ENCODE peak calls at places on chromosomes 7 and 10, in eight cellular contexts. U is adrenal gland, D is HepG2, J is transverse colon, Q is heart left ventricle, K is suprapubic skin, H is GM12892, P is tibial nerve. X is an unnamed sample.

GRCh38 chr10:79320785-79321493 is 26.3 kb upstream of the PPIF start:
- DNase-seq in J (no peak), U (no peak), K (no peak), P (no peak), H (no peak), D (no peak), Q (no peak), X (peak)

GRCh38 chr10:12793106-12793505 is 208.4 kb downstream of the CCDC3 start:
- DNase-seq in Q (no peak), J (no peak), P (no peak), H (no peak), K (no peak), U (no peak), D (peak), X (no peak)

GRCh38 chr10:104350146-104350635 is 3.4 kb upstream of the CFAP58 start:
- DNase-seq in Q (no peak), K (no peak), U (no peak), P (no peak), H (no peak), J (no peak), D (peak), X (peak)

GRCh38 chr7:24891173-24891787 is 88.7 kb downstream of the OSBPL3 start:
- DNase-seq in H (no peak), J (no peak), P (no peak), U (no peak), D (no peak), Q (no peak), K (no peak), X (no peak)

GRCh38 chr10:47370878-47371277 is 13.2 kb downstream of the ZNF488 start:
- DNase-seq in K (peak), D (no peak), Q (no peak), H (no peak), J (no peak), P (no peak), U (peak), X (no peak)

GRCh38 chr10:125662616-125663015 is 20.3 kb downstream of the TEX36 start:
- DNase-seq in U (no peak), J (no peak), Q (no peak), H (no peak), K (no peak), D (no peak), P (no peak), X (no peak)

GRCh38 chr7:69363131-69363530 is 235.1 kb upstream of the AUTS2 start:
- DNase-seq in Q (no peak), K (no peak), D (no peak), H (no peak), J (no peak), P (no peak), U (no peak), X (no peak)

GRCh38 chr7:151104411-151105235 is 18.3 kb downstream of the AGAP3 start:
- DNase-seq in Q (no peak), K (no peak), H (no peak), U (no peak), P (peak), J (no peak), D (no peak), X (no peak)

GRCh38 chr7:86953219-86953618 is 106.2 kb downstream of the ELAPOR2 start:
- DNase-seq in J (no peak), P (no peak), D (no peak), K (no peak), Q (no peak), U (no peak), H (no peak), X (no peak)

GRCh38 chr10:60238408-60239100 is 151.1 kb downstream of the ANK3 start:
- DNase-seq in J (no peak), H (peak), Q (no peak), K (no peak), D (no peak), P (no peak), U (no peak), X (peak)

GRCh38 chr10:84590794-84591193 is 262.4 kb downstream of the CCSER2 start:
- DNase-seq in Q (no peak), H (no peak), U (no peak), P (no peak), J (peak), K (no peak), D (no peak), X (no peak)

GRCh38 chr10:62335326-62335725 is 38.8 kb upstream of the ZNF365 start:
- DNase-seq in K (no peak), J (no peak), Q (no peak), P (no peak), H (no peak), D (no peak), U (no peak), X (no peak)

GRCh38 chr7:46468753-46469356 is 547.8 kb upstream of the IGFBP3 start:
- DNase-seq in Q (no peak), U (no peak), H (no peak), K (no peak), D (no peak), J (no peak), P (no peak), X (peak)

GRCh38 chr7:3821473-3821872 is 520.4 kb downstream of the SDK1 start:
- DNase-seq in D (no peak), H (no peak), J (no peak), Q (no peak), P (no peak), U (no peak), K (no peak), X (no peak)

GRCh38 chr7:44581426-44581906 is 565 bp downstream of the TMED4 start:
- DNase-seq in P (no peak), D (no peak), K (no peak), H (peak), J (peak), U (peak), Q (peak), X (peak)

GRCh38 chr10:71035511-71036278 is 147.3 kb upstream of the PCBD1 start:
- DNase-seq in U (no peak), K (no peak), Q (no peak), H (no peak), P (no peak), D (no peak), J (no peak), X (no peak)

GRCh38 chr7:157904866-157905215 is 568.0 kb downstream of the DNAJB6 start:
- DNase-seq in Q (no peak), H (no peak), U (no peak), K (no peak), J (no peak), D (no peak), P (no peak), X (no peak)

GRCh38 chr10:79185067-79185774 is 116.5 kb downstream of the ZMIZ1 start:
- DNase-seq in Q (no peak), J (no peak), P (no peak), H (no peak), U (no peak), D (peak), K (no peak), X (no peak)

GRCh38 chr10:72796042-72796441 is 97.5 kb upstream of the OIT3 start:
- DNase-seq in D (no peak), U (no peak), H (no peak), J (no peak), Q (no peak), K (no peak), P (no peak), X (peak)

GRCh38 chr7:42931447-42931833 is 534 bp downstream of the PSMA2 start:
- DNase-seq in H (no peak), J (no peak), U (no peak), D (no peak), K (no peak), P (no peak), Q (no peak), X (peak)

GRCh38 chr7:141748401-141748800 is 10.2 kb downstream of the SSBP1 start:
- DNase-seq in J (no peak), Q (no peak), D (no peak), U (no peak), K (no peak), H (no peak), P (no peak), X (no peak)

GRCh38 chr7:73809454-73810090 is 21.2 kb upstream of the CLDN4 start:
- DNase-seq in D (no peak), P (no peak), K (peak), H (no peak), Q (no peak), U (no peak), J (peak), X (no peak)

GRCh38 chr10:6180480-6181110 is 22.1 kb upstream of the PFKFB3 start:
- DNase-seq in H (no peak), P (no peak), U (no peak), J (no peak), D (no peak), K (no peak), Q (no peak), X (no peak)

GRCh38 chr10:6178581-6178980 is 24.2 kb upstream of the PFKFB3 start:
- DNase-seq in U (no peak), H (no peak), Q (no peak), D (no peak), K (no peak), P (no peak), J (no peak), X (no peak)

GRCh38 chr10:6177880-6178281 is 24.9 kb upstream of the PFKFB3 start:
- DNase-seq in U (peak), K (no peak), J (no peak), P (no peak), H (no peak), Q (no peak), D (no peak), X (no peak)

GRCh38 chr10:6181249-6181648 is 21.5 kb upstream of the PFKFB3 start:
- DNase-seq in Q (no peak), J (no peak), D (no peak), H (no peak), P (no peak), K (no peak), U (no peak), X (no peak)

GRCh38 chr10:6179078-6179477 is 23.7 kb upstream of the PFKFB3 start:
- DNase-seq in Q (no peak), K (no peak), U (no peak), D (no peak), H (no peak), J (no peak), P (no peak), X (no peak)
- TF ChIP-seq POLR2A in Q (no peak), K (no peak), U (no peak), D (no peak), H (no peak), J (no peak), P (no peak), X (no peak)

DNA sequence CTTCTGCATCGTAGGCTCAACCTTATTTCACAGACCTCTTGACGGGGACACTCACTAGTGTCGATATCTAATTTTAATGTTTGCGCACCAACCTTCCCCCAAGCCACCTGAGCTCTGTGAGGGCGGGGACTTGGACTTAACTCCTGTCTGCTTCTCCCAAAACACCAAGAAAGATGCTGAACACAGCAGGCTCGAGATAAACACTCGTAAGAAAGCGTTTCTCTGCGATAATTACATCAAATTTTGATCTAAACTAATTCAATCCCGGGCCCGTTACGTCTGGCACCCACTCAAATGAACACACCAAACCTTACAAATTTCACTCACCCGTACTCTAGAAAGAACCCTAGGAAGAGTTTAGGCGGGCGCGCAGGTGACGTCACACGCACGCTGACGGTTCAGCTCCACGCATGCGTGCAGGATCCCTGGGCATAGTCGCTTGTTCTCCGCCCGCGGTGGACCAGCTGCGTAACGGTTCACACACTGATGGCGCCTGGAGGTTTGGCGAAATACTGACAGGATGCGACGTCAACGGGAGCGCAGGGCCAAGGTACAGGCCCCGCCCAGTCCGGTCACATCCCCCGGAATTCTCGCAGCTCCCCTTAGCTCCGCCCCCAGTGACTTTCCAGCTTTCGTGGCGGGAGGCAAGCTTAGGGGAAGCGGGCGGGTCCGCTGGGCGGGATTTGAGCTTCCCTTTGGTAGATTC is at the start of gene POT1:
- DNase-seq in U (peak), Q (peak), D (peak), J (peak), H (peak), P (peak), K (peak), X (peak)
- TF ChIP-seq POLR2A in U (peak), Q (no peak), D (peak), J (peak), H (peak), P (peak), K (no peak), X (peak)

DNA sequence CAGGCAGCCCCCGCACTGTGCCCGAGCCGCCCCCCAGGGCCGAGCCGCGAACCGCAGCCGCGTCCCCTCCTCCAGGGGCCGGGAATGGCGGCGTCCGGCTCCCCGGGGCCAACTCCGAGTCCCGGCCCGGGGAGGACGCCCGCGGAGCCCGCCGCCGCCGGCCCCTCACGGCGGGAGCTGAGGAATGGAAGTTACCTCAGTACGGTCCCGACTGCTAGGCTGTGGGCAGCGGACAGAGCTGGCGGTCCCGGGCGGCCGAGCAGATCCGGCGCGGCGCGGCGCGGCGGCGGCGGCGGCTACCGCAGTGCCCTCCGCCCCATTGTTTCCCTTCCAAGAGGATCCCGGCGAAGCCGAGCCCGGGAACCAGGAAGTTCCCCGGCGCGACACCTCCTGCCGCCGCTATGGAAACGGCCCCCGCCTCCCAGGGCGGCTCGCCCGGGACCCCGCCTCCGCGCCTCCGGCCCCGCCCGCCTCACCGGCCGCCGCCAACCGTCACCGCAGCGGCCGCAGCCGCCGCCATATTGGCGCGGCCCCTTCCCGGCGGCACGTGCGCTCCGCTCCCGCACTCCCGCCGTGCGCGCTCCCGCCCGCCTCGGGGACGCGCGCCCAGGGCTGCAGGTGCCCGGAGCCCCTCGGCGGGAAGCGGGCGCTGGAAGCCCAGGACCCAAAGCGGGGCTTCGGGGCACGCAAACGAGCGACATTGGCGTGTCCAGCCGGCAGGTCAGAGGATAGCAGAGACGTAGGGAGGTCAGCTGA is at the start of gene USP6NL:
- DNase-seq in H (peak), D (peak), U (peak), K (peak), P (peak), J (peak), Q (peak), X (peak)
- TF ChIP-seq POLR2A in H (peak), D (peak), U (peak), K (peak), P (peak), J (peak), Q (peak), X (peak)

GRCh38 chr10:3906511-3907111 is 121.6 kb upstream of the KLF6 start:
- DNase-seq in H (no peak), Q (no peak), K (no peak), U (no peak), D (peak), P (peak), J (peak), X (no peak)

GRCh38 chr10:3908183-3908582 is 123.2 kb upstream of the KLF6 start:
- DNase-seq in U (no peak), K (no peak), J (no peak), H (no peak), D (no peak), Q (no peak), P (no peak), X (no peak)

GRCh38 chr10:3909339-3909738 is 124.3 kb upstream of the KLF6 start:
- DNase-seq in P (no peak), D (no peak), K (no peak), H (no peak), U (no peak), J (no peak), Q (no peak), X (no peak)

GRCh38 chr10:3904419-3904975 is 119.5 kb upstream of the KLF6 start:
- DNase-seq in K (no peak), U (no peak), H (no peak), Q (no peak), P (no peak), J (no peak), D (no peak), X (no peak)

GRCh38 chr10:3907514-3907913 is 122.5 kb upstream of the KLF6 start:
- DNase-seq in J (no peak), U (no peak), D (no peak), H (no peak), P (peak), Q (peak), K (no peak), X (no peak)
- TF ChIP-seq POLR2A in J (no peak), U (no peak), D (no peak), H (no peak), P (no peak), Q (no peak), K (peak), X (no peak)

GRCh38 chr10:1737222-1738061 is at the start of gene ADARB2:
- DNase-seq in Q (peak), J (no peak), K (peak), H (peak), D (no peak), U (peak), P (peak), X (no peak)
- TF ChIP-seq POLR2A in Q (peak), J (no peak), K (no peak), H (peak), D (no peak), U (no peak), P (peak), X (no peak)

GRCh38 chr10:131982185-131982756 is 548 bp upstream of the BNIP3 start:
- DNase-seq in P (no peak), U (no peak), J (no peak), Q (no peak), K (no peak), H (peak), D (no peak), X (no peak)
- TF ChIP-seq POLR2A in P (peak), U (no peak), J (no peak), Q (no peak), K (no peak), H (no peak), D (peak), X (peak)

DNA sequence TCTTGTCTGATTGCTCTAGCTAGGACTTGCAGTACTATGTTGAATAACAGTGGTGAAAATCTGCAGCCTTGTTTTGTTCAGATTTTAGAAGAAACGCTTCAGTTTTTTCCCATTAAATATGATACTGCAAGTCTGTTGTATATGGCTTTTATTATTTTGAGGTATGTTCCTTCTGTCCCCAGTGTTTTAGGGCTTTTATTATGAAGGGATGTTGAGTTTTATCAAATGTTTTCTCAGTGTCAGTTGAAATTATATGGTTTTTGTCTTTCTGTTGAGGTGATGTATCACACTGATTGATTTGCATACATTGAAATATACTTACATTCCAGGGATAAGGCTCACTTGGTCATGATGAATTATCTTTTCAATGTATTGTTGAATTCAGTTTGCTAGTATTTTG is 60.5 kb upstream of the HELLS start:
- DNase-seq in U (no peak), Q (no peak), P (no peak), J (no peak), K (no peak), H (no peak), D (no peak), X (no peak)
- TF ChIP-seq POLR2A in U (no peak), Q (no peak), P (no peak), J (no peak), K (no peak), H (no peak), D (no peak), X (no peak)

GRCh38 chr10:45672201-45673073 is at the start of gene ZFAND4:
- DNase-seq in P (peak), H (peak), U (peak), K (peak), Q (peak), J (peak), D (peak), X (peak)
- TF ChIP-seq POLR2A in P (peak), H (peak), U (peak), K (peak), Q (peak), J (peak), D (peak), X (no peak)

GRCh38 chr7:95054386-95054785 is 147.0 kb downstream of the PPP1R9A start:
- DNase-seq in Q (no peak), K (no peak), D (no peak), J (no peak), U (no peak), P (no peak), H (no peak), X (no peak)

GRCh38 chr7:95055295-95055694 is 147.9 kb downstream of the PPP1R9A start:
- DNase-seq in U (no peak), Q (no peak), P (no peak), J (no peak), K (no peak), H (no peak), D (no peak), X (no peak)

GRCh38 chr7:95047291-95047690 is 139.9 kb downstream of the PPP1R9A start:
- DNase-seq in K (no peak), U (no peak), J (no peak), P (no peak), H (no peak), D (no peak), Q (no peak), X (no peak)

GRCh38 chr7:95056107-95056689 is 148.8 kb downstream of the PPP1R9A start:
- DNase-seq in H (no peak), D (no peak), J (no peak), P (no peak), Q (no peak), U (no peak), K (no peak), X (no peak)

GRCh38 chr7:95052692-95053091 is 145.3 kb downstream of the PPP1R9A start:
- DNase-seq in H (no peak), U (no peak), K (no peak), P (no peak), J (no peak), Q (no peak), D (no peak), X (no peak)
- TF ChIP-seq POLR2A in H (no peak), U (no peak), K (no peak), P (no peak), J (no peak), Q (no peak), D (no peak), X (no peak)

GRCh38 chr7:143882020-143882610 is 19.9 kb downstream of the TCAF1 start:
- DNase-seq in U (peak), H (no peak), P (peak), D (peak), J (peak), K (no peak), Q (peak), X (no peak)
- TF ChIP-seq POLR2A in U (no peak), H (no peak), P (no peak), D (peak), J (no peak), K (no peak), Q (no peak), X (no peak)

X was measured in NB4.